ENCODE peak calls at places on chromosomes 2 and 18, in eight cellular contexts. L is fibroblast of lung, R is fibroblast of mammary gland, Z is psoas muscle, K is neural progenitor cell, A is A549, N is fibroblast of pulmonary artery, J is glutamatergic neuron. Q is an unnamed sample.

GRCh38 chr18:44884446-44884845 is 203.8 kb downstream of the SETBP1 start:
- DNase-seq in L (peak), R (peak), Z (no peak), K (no peak), A (no peak), N (no peak), J (no peak), Q (no peak)

GRCh38 chr2:183037660-183038340 is 457 bp downstream of the NCKAP1 start:
- DNase-seq in L (peak), R (peak), Z (no peak), K (peak), A (no peak), N (no peak), J (peak), Q (no peak)

GRCh38 chr2:47088371-47089082 is 66.6 kb downstream of the STPG4 start:
- DNase-seq in L (peak), R (no peak), Z (no peak), K (no peak), A (no peak), N (peak), J (no peak), Q (no peak)

GRCh38 chr2:152241956-152242355 is 66.4 kb upstream of the STAM2 start:
- DNase-seq in L (peak), R (no peak), Z (no peak), K (no peak), A (no peak), N (no peak), J (no peak), Q (no peak)

GRCh38 chr2:27875089-27875881 is 14.9 kb downstream of the RBKS start:
- DNase-seq in L (no peak), R (no peak), Z (no peak), K (no peak), A (no peak), N (no peak), J (no peak), Q (no peak)

GRCh38 chr2:232236200-232236599 is 142.4 kb upstream of the ALPP start:
- DNase-seq in L (peak), R (peak), Z (no peak), K (no peak), A (no peak), N (no peak), J (no peak), Q (no peak)

GRCh38 chr2:240640939-240641338 is 15.7 kb downstream of the GPR35 start:
- DNase-seq in L (peak), R (peak), Z (peak), K (peak), A (peak), N (peak), J (peak), Q (no peak)

GRCh38 chr2:111209045-111209514 is 88.4 kb downstream of the BCL2L11 start:
- DNase-seq in L (peak), R (peak), Z (no peak), K (no peak), A (no peak), N (peak), J (no peak), Q (no peak)

GRCh38 chr2:9708683-9709538 is 78.1 kb upstream of the YWHAQ start:
- DNase-seq in L (peak), R (peak), Z (no peak), K (no peak), A (no peak), N (no peak), J (no peak), Q (no peak)

GRCh38 chr2:176177580-176178270 is 10.7 kb upstream of the HOXD1 start:
- DNase-seq in L (no peak), R (no peak), Z (no peak), K (peak), A (no peak), N (no peak), J (no peak), Q (no peak)

GRCh38 chr2:117775820-117776219 is 38.7 kb upstream of the DDX18 start:
- DNase-seq in L (no peak), R (no peak), Z (no peak), K (no peak), A (no peak), N (no peak), J (no peak), Q (no peak)

GRCh38 chr2:26080356-26080755 is 46.5 kb downstream of the RAB10 start:
- DNase-seq in L (no peak), R (no peak), Z (no peak), K (no peak), A (no peak), N (no peak), J (no peak), Q (no peak)

GRCh38 chr2:154600931-154601494 is 97.5 kb upstream of the KCNJ3 start:
- DNase-seq in L (no peak), R (no peak), Z (no peak), K (no peak), A (no peak), N (no peak), J (no peak), Q (no peak)

GRCh38 chr2:26725516-26725810 is 32.9 kb downstream of the KCNK3 start:
- DNase-seq in L (no peak), R (no peak), Z (peak), K (no peak), A (no peak), N (no peak), J (no peak), Q (no peak)

GRCh38 chr18:53534203-53534602 is 690.3 kb downstream of the MBD2 start:
- DNase-seq in L (no peak), R (no peak), Z (no peak), K (no peak), A (no peak), N (no peak), J (no peak), Q (no peak)

GRCh38 chr18:59459352-59460059 is 100.4 kb upstream of the LMAN1 start:
- DNase-seq in L (peak), R (peak), Z (no peak), K (peak), A (peak), N (peak), J (no peak), Q (no peak)

GRCh38 chr2:101518470-101519172 is 43.7 kb upstream of the RFX8 start:
- DNase-seq in L (peak), R (peak), Z (no peak), K (peak), A (peak), N (peak), J (peak), Q (no peak)

GRCh38 chr2:70070557-70071268 is 16.6 kb upstream of the PCBP1 start:
- DNase-seq in L (peak), R (peak), Z (peak), K (peak), A (peak), N (peak), J (peak), Q (peak)

GRCh38 chr2:162574615-162575452 is 230.9 kb downstream of the GCA start:
- DNase-seq in L (no peak), R (no peak), Z (no peak), K (no peak), A (no peak), N (no peak), J (no peak), Q (no peak)

GRCh38 chr2:6941299-6942046 is 24.3 kb downstream of the RNF144A start:
- DNase-seq in L (no peak), R (no peak), Z (no peak), K (no peak), A (no peak), N (no peak), J (no peak), Q (no peak)

GRCh38 chr2:233441161-233442027 is 87.1 kb downstream of the DGKD start:
- DNase-seq in L (no peak), R (no peak), Z (peak), K (no peak), A (no peak), N (no peak), J (no peak), Q (no peak)

GRCh38 chr18:49446481-49446880 is 14.0 kb downstream of the DYM start:
- DNase-seq in L (no peak), R (peak), Z (no peak), K (no peak), A (no peak), N (no peak), J (no peak), Q (no peak)

GRCh38 chr18:49444599-49444998 is 15.8 kb downstream of the DYM start:
- DNase-seq in L (no peak), R (peak), Z (no peak), K (no peak), A (no peak), N (no peak), J (no peak), Q (no peak)

GRCh38 chr18:49443837-49444236 is 16.6 kb downstream of the DYM start:
- DNase-seq in L (no peak), R (no peak), Z (no peak), K (no peak), A (no peak), N (no peak), J (no peak), Q (no peak)

GRCh38 chr18:49447810-49448745 is 12.4 kb downstream of the DYM start:
- DNase-seq in L (peak), R (peak), Z (no peak), K (peak), A (peak), N (peak), J (no peak), Q (no peak)
- TF ChIP-seq CTCF in L (peak), R (peak), Z (peak), K (peak), A (peak), N (peak), J (peak), Q (peak)

GRCh38 chr18:37434161-37434860 is 131.3 kb downstream of the CELF4 start:
- DNase-seq in L (no peak), R (no peak), Z (no peak), K (no peak), A (no peak), N (no peak), J (no peak), Q (no peak)

GRCh38 chr18:37426536-37427080 is 139.0 kb downstream of the CELF4 start:
- DNase-seq in L (no peak), R (no peak), Z (no peak), K (no peak), A (no peak), N (no peak), J (no peak), Q (no peak)

GRCh38 chr18:37429768-37430167 is 135.8 kb downstream of the CELF4 start:
- DNase-seq in L (no peak), R (no peak), Z (no peak), K (no peak), A (no peak), N (no peak), J (no peak), Q (no peak)

GRCh38 chr18:37432796-37433195 is 132.8 kb downstream of the CELF4 start:
- DNase-seq in L (no peak), R (no peak), Z (no peak), K (no peak), A (no peak), N (no peak), J (no peak), Q (no peak)

GRCh38 chr18:37430346-37431076 is 135.1 kb downstream of the CELF4 start:
- DNase-seq in L (no peak), R (no peak), Z (no peak), K (peak), A (no peak), N (no peak), J (no peak), Q (no peak)
- TF ChIP-seq CTCF in L (no peak), R (no peak), Z (no peak), K (peak), A (no peak), N (no peak), J (no peak), Q (no peak)

GRCh38 chr2:126224766-126225165 is 431.2 kb upstream of the GYPC start:
- DNase-seq in L (no peak), R (no peak), Z (no peak), K (no peak), A (no peak), N (peak), J (no peak), Q (no peak)

GRCh38 chr2:126221506-126221905 is 434.5 kb upstream of the GYPC start:
- DNase-seq in L (no peak), R (no peak), Z (no peak), K (no peak), A (no peak), N (peak), J (no peak), Q (no peak)

GRCh38 chr2:126222316-126222715 is 433.6 kb upstream of the GYPC start:
- DNase-seq in L (no peak), R (no peak), Z (no peak), K (no peak), A (no peak), N (peak), J (no peak), Q (no peak)

GRCh38 chr2:126227250-126227649 is 428.7 kb upstream of the GYPC start:
- DNase-seq in L (no peak), R (no peak), Z (no peak), K (peak), A (no peak), N (no peak), J (no peak), Q (no peak)
- TF ChIP-seq CTCF in L (peak), R (no peak), Z (no peak), K (peak), A (no peak), N (peak), J (peak), Q (no peak)

GRCh38 chr2:2116657-2117056 is 214.4 kb downstream of the MYT1L start:
- DNase-seq in L (no peak), R (no peak), Z (no peak), K (no peak), A (no peak), N (no peak), J (no peak), Q (no peak)
- TF ChIP-seq CTCF in L (no peak), R (no peak), Z (no peak), K (no peak), A (no peak), N (no peak), J (no peak), Q (no peak)

GRCh38 chr2:105852066-105852465 is 107.4 kb downstream of the NCK2 start:
- DNase-seq in L (no peak), R (no peak), Z (no peak), K (no peak), A (no peak), N (no peak), J (no peak), Q (no peak)

GRCh38 chr2:105847056-105847455 is 102.3 kb downstream of the NCK2 start:
- DNase-seq in L (no peak), R (no peak), Z (no peak), K (no peak), A (no peak), N (no peak), J (no peak), Q (no peak)

GRCh38 chr2:105843797-105844374 is 99.2 kb downstream of the NCK2 start:
- DNase-seq in L (peak), R (no peak), Z (no peak), K (no peak), A (no peak), N (no peak), J (no peak), Q (no peak)

GRCh38 chr2:105849431-105850179 is 104.9 kb downstream of the NCK2 start:
- DNase-seq in L (no peak), R (no peak), Z (no peak), K (no peak), A (no peak), N (no peak), J (no peak), Q (no peak)

GRCh38 chr2:105848367-105848766 is 103.7 kb downstream of the NCK2 start:
- DNase-seq in L (no peak), R (no peak), Z (no peak), K (no peak), A (no peak), N (no peak), J (no peak), Q (no peak)
- TF ChIP-seq CTCF in L (no peak), R (no peak), Z (no peak), K (no peak), A (no peak), N (no peak), J (no peak), Q (no peak)

GRCh38 chr2:237708961-237709360 is 81.6 kb downstream of the LRRFIP1 start:
- DNase-seq in L (no peak), R (no peak), Z (no peak), K (no peak), A (no peak), N (no peak), J (no peak), Q (no peak)

GRCh38 chr2:237708491-237708890 is 81.1 kb downstream of the LRRFIP1 start:
- DNase-seq in L (no peak), R (no peak), Z (no peak), K (no peak), A (no peak), N (no peak), J (no peak), Q (no peak)

GRCh38 chr2:237705225-237705524 is 77.8 kb downstream of the LRRFIP1 start:
- DNase-seq in L (peak), R (no peak), Z (no peak), K (no peak), A (no peak), N (no peak), J (no peak), Q (no peak)

GRCh38 chr2:237706257-237706656 is 78.9 kb downstream of the LRRFIP1 start:
- DNase-seq in L (no peak), R (no peak), Z (no peak), K (no peak), A (no peak), N (no peak), J (no peak), Q (no peak)

DNA sequence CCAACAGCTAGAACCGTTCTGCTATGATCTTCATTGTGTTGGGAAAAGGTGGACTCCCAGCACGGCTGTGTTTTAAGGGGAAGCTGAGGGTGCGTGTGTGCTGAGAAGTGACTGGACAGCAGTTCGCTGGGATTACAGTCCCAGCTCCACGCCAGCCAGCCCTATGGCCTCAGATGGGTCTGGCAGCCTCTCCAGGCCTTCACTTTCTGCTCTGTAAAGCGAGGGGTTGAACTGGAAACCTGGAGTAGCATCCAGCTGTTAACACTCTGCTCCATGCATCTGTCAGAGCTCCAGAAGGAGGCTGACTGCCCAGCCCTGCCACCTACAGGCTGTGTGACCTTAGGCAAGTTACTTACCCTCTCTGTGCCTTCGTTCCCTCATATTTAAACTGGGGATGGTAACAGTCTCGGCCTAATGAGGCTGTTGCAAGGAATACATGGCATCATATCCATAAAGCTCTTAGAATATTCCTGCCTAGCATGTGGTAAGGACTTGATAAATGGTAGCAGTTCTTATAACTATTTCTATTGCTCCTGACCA is 80.5 kb downstream of the LRRFIP1 start:
- DNase-seq in L (no peak), R (peak), Z (no peak), K (no peak), A (no peak), N (no peak), J (no peak), Q (no peak)
- TF ChIP-seq CTCF in L (no peak), R (no peak), Z (no peak), K (no peak), A (no peak), N (no peak), J (peak), Q (peak)

GRCh38 chr2:153388246-153388645 is 90.3 kb downstream of the RPRM start:
- DNase-seq in L (peak), R (no peak), Z (no peak), K (peak), A (no peak), N (no peak), J (no peak), Q (no peak)

GRCh38 chr2:153386481-153386891 is 92.1 kb downstream of the RPRM start:
- DNase-seq in L (peak), R (peak), Z (no peak), K (no peak), A (no peak), N (no peak), J (no peak), Q (no peak)

GRCh38 chr2:153391131-153391530 is 87.4 kb downstream of the RPRM start:
- DNase-seq in L (peak), R (no peak), Z (no peak), K (no peak), A (no peak), N (no peak), J (no peak), Q (no peak)

GRCh38 chr2:153387203-153387602 is 91.4 kb downstream of the RPRM start:
- DNase-seq in L (no peak), R (no peak), Z (no peak), K (no peak), A (no peak), N (no peak), J (no peak), Q (no peak)
- TF ChIP-seq CTCF in L (no peak), R (no peak), Z (no peak), K (no peak), A (no peak), N (no peak), J (no peak), Q (no peak)

Q was measured in natural killer cell.